ENCODE peak calls at places on chromosomes 7 and 10, in six cellular contexts. E is left ventricle myocardium inferior, D is tibial artery, I is colonic mucosa, W is OCI-LY7, O is lower lobe of right lung. X is an unnamed sample.

GRCh38 chr7:34011017-34011680 is 105.8 kb downstream of the BMPER start:
- DNase-seq in E (no peak), D (no peak), I (no peak), W (no peak), O (no peak), X (no peak)

GRCh38 chr7:47088329-47089067 is 493.4 kb downstream of the TNS3 start:
- DNase-seq in E (peak; percentile 49), D (peak; percentile 58), I (peak; percentile 37), W (peak; percentile 45), O (peak; percentile 55), X (peak; percentile 61)

GRCh38 chr7:4642468-4643203 is 39.5 kb upstream of the FOXK1 start:
- DNase-seq in E (no peak), D (no peak), I (no peak), W (peak; percentile 6), O (no peak), X (no peak)

GRCh38 chr7:130818056-130818455 is 84.0 kb upstream of the KLF14 start:
- DNase-seq in E (no peak), D (no peak), I (no peak), W (no peak), O (no peak), X (no peak)

GRCh38 chr10:69846252-69847000 is 44.7 kb downstream of the COL13A1 start:
- DNase-seq in E (no peak), D (no peak), I (no peak), W (peak; percentile 9), O (no peak), X (peak; percentile 60)

GRCh38 chr10:129622736-129623135 is 155.7 kb downstream of the MGMT start:
- DNase-seq in E (no peak), D (no peak), I (no peak), W (no peak), O (no peak), X (no peak)

GRCh38 chr7:24773646-24774045 is 16.4 kb upstream of the GSDME start:
- DNase-seq in E (no peak), D (no peak), I (no peak), W (no peak), O (no peak), X (no peak)

GRCh38 chr10:69961168-69961863 is 91.3 kb upstream of the MACROH2A2 start:
- DNase-seq in E (no peak), D (no peak), I (peak; percentile 16), W (peak; percentile 45), O (no peak), X (no peak)

GRCh38 chr10:71746344-71747037 is 26.8 kb downstream of the VSIR start:
- DNase-seq in E (peak; percentile 67), D (no peak), I (peak; percentile 75), W (peak; percentile 62), O (peak; percentile 71), X (peak; percentile 56)

GRCh38 chr10:77351386-77351785 is 286.2 kb downstream of the KCNMA1 start:
- DNase-seq in E (no peak), D (no peak), I (no peak), W (no peak), O (no peak), X (no peak)

GRCh38 chr7:30800785-30801252 is 29.6 kb downstream of the MINDY4 start:
- DNase-seq in E (no peak), D (peak; percentile 74), I (peak; percentile 61), W (peak; percentile 73), O (no peak), X (peak; percentile 25)

GRCh38 chr7:43394441-43395130 is 188.3 kb upstream of the STK17A start:
- DNase-seq in E (no peak), D (no peak), I (no peak), W (no peak), O (no peak), X (no peak)

GRCh38 chr7:127751062-127751722 is 99.2 kb downstream of the SND1 start:
- DNase-seq in E (no peak), D (no peak), I (no peak), W (no peak), O (no peak), X (no peak)

GRCh38 chr10:126013489-126014281 is 117.3 kb downstream of the FANK1 start:
- DNase-seq in E (no peak), D (no peak), I (no peak), W (no peak), O (no peak), X (no peak)

GRCh38 chr10:6037975-6038624 is 24.1 kb downstream of the IL2RA start:
- DNase-seq in E (no peak), D (no peak), I (peak; percentile 14), W (no peak), O (no peak), X (no peak)

GRCh38 chr10:89224697-89225443 is 17.8 kb upstream of the CH25H start:
- DNase-seq in E (peak; percentile 37), D (no peak), I (no peak), W (no peak), O (peak; percentile 68), X (no peak)
- TF ChIP-seq CTCF in E (peak; percentile 63), D (no peak), I (no peak), W (no peak), O (peak; percentile 53), X (peak; percentile 20)

DNA sequence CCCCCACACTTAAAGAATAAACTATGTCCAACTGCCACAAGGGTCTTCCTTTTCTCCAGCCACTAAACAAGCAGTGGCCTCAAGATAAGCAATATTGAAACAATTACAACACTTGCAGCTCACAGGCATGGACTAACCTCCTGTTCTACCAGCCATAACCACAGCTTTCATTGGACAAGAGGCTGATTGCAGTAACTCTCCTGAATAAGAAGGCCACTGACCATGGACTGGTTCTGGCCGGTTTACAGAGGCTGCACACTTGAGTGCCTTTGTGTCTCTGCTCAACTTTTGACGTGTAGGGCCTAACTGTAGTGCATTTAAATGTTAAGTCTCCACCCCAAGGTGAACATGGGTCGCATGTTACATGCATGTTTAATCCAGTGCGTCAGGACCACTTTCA is 104.5 kb downstream of the STRA8 start:
- DNase-seq in E (no peak), D (no peak), I (no peak), W (no peak), O (no peak), X (no peak)
- H3K4me1 ChIP-seq in E (peaks cover 9% of the 10 kb centered on the region), D (no peaks in the 10 kb centered on the region), I (no peaks in the 10 kb centered on the region), W (no peaks in the 10 kb centered on the region), O (no peaks in the 10 kb centered on the region), X (no peaks in the 10 kb centered on the region)

GRCh38 chr7:151867912-151868804 is 8.8 kb downstream of the PRKAG2 start:
- DNase-seq in E (peak; percentile 79), D (no peak), I (no peak), W (no peak), O (no peak), X (no peak)
- H3K27ac ChIP-seq in E (peak overlapping the region; percentile 91), D (peak overlapping the region; percentile 17), I (no peak overlapping the region), W (no peak overlapping the region), O (peak overlapping the region; percentile 34), X (peak overlapping the region; percentile 46)

DNA sequence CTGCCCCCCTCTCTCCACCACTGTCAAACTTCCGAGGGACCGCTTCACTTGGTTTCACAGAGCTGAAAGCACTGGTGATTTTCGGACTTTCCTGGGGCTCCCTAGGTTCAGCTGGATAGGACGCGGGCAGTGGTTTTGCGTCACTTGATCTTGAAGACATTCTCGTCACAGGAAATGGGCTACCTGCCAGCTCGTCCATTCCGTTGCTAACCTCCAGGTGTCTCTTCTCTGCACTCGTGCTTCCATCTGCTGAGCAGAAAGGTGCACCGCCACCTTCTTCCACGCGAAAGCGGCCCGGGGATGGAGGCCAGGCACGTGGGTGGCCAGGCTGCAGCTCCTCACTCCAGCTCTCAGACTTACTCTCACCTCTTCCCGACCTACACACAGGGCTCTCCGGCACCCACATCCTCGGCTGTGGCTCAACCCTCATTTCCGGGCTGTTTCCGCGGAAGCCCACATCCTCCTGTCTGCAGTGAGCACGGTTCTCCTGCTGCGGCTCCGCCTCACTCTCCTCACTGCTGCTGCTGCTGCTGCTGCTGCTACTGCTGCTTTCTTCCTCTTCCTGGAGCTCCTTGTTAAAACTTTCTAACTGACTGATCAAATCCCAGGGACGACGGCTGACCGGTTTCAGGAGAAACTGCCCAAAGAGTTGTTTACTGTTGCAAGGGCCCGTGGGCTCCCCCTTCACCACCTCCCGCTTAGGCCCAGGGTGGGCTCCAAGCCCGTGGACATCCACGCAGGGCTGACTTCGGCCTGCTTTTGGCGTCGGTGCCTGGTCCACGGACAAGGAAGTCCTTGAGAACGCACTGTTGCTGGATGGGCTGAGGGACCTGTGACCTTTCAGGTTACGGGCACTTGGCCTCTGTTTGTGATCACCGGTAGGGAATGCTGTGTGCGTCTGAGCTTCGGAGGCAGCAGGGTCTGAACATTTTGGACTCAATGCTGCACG is 32.1 kb downstream of the JCAD start:
- DNase-seq in E (peak; percentile 38), D (no peak), I (peak; percentile 45), W (peak; percentile 13), O (peak; percentile 74), X (peak; percentile 69)
- TF ChIP-seq CTCF in E (no peak), D (no peak), I (no peak), W (no peak), O (no peak), X (peak; percentile 11)